ENCODE peak calls at places on chromosomes 1 and 21, in four cellular contexts. G, H, P and E are unnamed samples. For H3K4me1, the result is how much of the 10 kb centered on the place peaks cover.

GRCh38 chr1:167454929-167455785 is 63.2 kb downstream of the CD247 start:
- DNase-seq in G (no peak), H (peak), P (no peak), E (peak)

GRCh38 chr21:36641886-36642285 is 57.0 kb upstream of the SIM2 start:
- DNase-seq in P (no peak), H (no peak), G (no peak), E (no peak)

GRCh38 chr1:168739908-168740307 is 10.9 kb upstream of the DPT start:
- DNase-seq in P (no peak), H (no peak), G (no peak), E (no peak)

GRCh38 chr21:42313501-42313969 is 1.7 kb downstream of the TFF3 start:
- DNase-seq in G (no peak), H (peak), P (no peak), E (no peak)

GRCh38 chr1:221961532-221962292 is 219.8 kb upstream of the DUSP10 start:
- DNase-seq in G (no peak), P (no peak), H (peak), E (no peak)

GRCh38 chr1:223216074-223216473 is 73.0 kb upstream of the TLR5 start:
- DNase-seq in H (no peak), G (no peak), P (peak), E (no peak)

GRCh38 chr21:38859852-38860251 is 54.1 kb downstream of the ETS2 start:
- DNase-seq in P (peak), G (no peak), H (no peak), E (no peak)

GRCh38 chr1:227299238-227299637 is 19.1 kb downstream of the CDC42BPA start:
- DNase-seq in G (no peak), P (no peak), H (no peak), E (no peak)

GRCh38 chr1:101253976-101254660 is 17.3 kb downstream of the S1PR1 start:
- DNase-seq in G (no peak), P (no peak), H (no peak), E (no peak)

GRCh38 chr1:33381979-33382378 is 48.9 kb downstream of the PHC2 start:
- DNase-seq in P (no peak), H (no peak), G (no peak), E (no peak)

GRCh38 chr1:30008372-30008997 is 714.9 kb downstream of the MATN1 start:
- DNase-seq in H (no peak), P (peak), G (no peak), E (no peak)

GRCh38 chr1:208534979-208535378 is 290.8 kb upstream of the PLXNA2 start:
- DNase-seq in G (no peak), P (no peak), H (no peak), E (no peak)

GRCh38 chr1:221796700-221797099 is 54.8 kb upstream of the DUSP10 start:
- DNase-seq in H (no peak), P (no peak), G (no peak), E (no peak)

GRCh38 chr1:182742780-182743179 is 46.8 kb upstream of the NPL start:
- DNase-seq in H (no peak), P (peak), G (no peak), E (no peak)

GRCh38 chr1:115456441-115456961 is 118.5 kb upstream of the NGF start:
- DNase-seq in H (no peak), P (no peak), G (no peak), E (no peak)

GRCh38 chr1:189899686-189900495 is 577.8 kb downstream of the BRINP3 start:
- DNase-seq in H (no peak), P (no peak), G (no peak), E (no peak)

GRCh38 chr1:39159224-39160036 is 45.1 kb upstream of the MACF1 start:
- DNase-seq in H (no peak), G (no peak), P (no peak), E (no peak)

GRCh38 chr1:63902844-63903589 is 129.2 kb downstream of the ROR1 start:
- DNase-seq in P (no peak), H (no peak), G (no peak), E (no peak)

GRCh38 chr1:84103197-84103992 is 40.7 kb upstream of the PRKACB start:
- DNase-seq in P (no peak), H (peak), G (no peak), E (peak)

GRCh38 chr1:220189750-220190347 is 82.4 kb downstream of the RAB3GAP2 start:
- DNase-seq in G (no peak), H (no peak), P (no peak), E (no peak)

GRCh38 chr21:17829472-17829871 is 10.3 kb upstream of the C21orf91 start:
- DNase-seq in H (no peak), G (no peak), P (no peak), E (no peak)

GRCh38 chr1:100606438-100606837 is 68.5 kb downstream of the GPR88 start:
- DNase-seq in P (no peak), G (no peak), H (no peak), E (no peak)

GRCh38 chr1:59128784-59129227 is 168.1 kb upstream of the FGGY start:
- DNase-seq in H (peak), P (peak), G (no peak), E (no peak)

GRCh38 chr1:151815716-151816327 is 10.6 kb upstream of the LINGO4 start:
- DNase-seq in H (no peak), P (no peak), G (no peak), E (no peak)

GRCh38 chr1:89089962-89090361 is 25.0 kb upstream of the GBP1 start:
- DNase-seq in G (no peak), H (no peak), P (no peak), E (no peak)

GRCh38 chr1:202323731-202324130 is 18.0 kb downstream of the UBE2T start:
- DNase-seq in H (no peak), P (no peak), G (no peak), E (no peak)

GRCh38 chr1:172380441-172381244 is 39.8 kb upstream of the C1orf105 start:
- DNase-seq in H (no peak), P (no peak), G (no peak), E (no peak)

GRCh38 chr1:70754711-70755110 is 292.9 kb downstream of the PTGER3 start:
- DNase-seq in G (no peak), P (no peak), H (no peak), E (no peak)

GRCh38 chr1:169483500-169483966 is 2.2 kb downstream of the SLC19A2 start:
- DNase-seq in G (no peak), H (no peak), P (no peak), E (no peak)

GRCh38 chr1:12172042-12172851 is 5.5 kb downstream of the TNFRSF1B start:
- DNase-seq in P (no peak), H (no peak), G (no peak), E (no peak)

GRCh38 chr1:162003061-162003824 is 20.4 kb downstream of the OLFML2B start:
- DNase-seq in H (peak), P (no peak), G (no peak), E (no peak)

DNA sequence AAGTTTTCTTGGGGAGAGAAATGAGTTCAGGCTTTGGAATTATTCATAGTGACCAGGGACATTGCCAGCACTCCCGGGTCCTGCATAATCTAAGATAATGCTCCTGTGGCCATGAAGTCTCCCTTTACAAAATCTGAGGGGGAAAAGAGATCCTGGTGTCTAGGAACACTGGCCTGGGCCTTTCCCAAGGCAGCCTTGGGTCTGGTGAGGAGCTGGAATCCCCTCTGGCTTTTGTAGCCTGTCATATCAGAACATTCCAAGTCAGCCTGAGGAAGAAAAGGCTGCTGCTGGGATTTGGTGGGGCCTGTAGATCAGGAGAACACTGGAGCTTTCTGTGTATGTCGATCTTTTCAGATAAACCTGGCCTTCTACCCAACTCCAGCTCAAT is 1.6 kb upstream of the ARID1A start:
- DNase-seq in G (no peak), P (no peak), H (no peak), E (no peak)
- H3K4me1 ChIP-seq in G (under half), P (under half), H (under half), E (under half)

GRCh38 chr1:230271396-230272035 is 154.6 kb downstream of the PGBD5 start:
- DNase-seq in H (no peak), P (no peak), G (no peak), E (no peak)

GRCh38 chr1:230276401-230276800 is 149.7 kb downstream of the PGBD5 start:
- DNase-seq in G (no peak), H (no peak), P (no peak), E (no peak)

GRCh38 chr1:230272557-230272956 is 153.6 kb downstream of the PGBD5 start:
- DNase-seq in G (no peak), P (no peak), H (no peak), E (no peak)

GRCh38 chr1:230273141-230273710 is 152.9 kb downstream of the PGBD5 start:
- DNase-seq in H (no peak), P (no peak), G (no peak), E (no peak)

GRCh38 chr1:230274254-230274653 is 151.9 kb downstream of the PGBD5 start:
- DNase-seq in G (no peak), H (no peak), P (no peak), E (no peak)
- H3K4me1 ChIP-seq in G (under half), H (under half), P (under half), E (under half)

DNA sequence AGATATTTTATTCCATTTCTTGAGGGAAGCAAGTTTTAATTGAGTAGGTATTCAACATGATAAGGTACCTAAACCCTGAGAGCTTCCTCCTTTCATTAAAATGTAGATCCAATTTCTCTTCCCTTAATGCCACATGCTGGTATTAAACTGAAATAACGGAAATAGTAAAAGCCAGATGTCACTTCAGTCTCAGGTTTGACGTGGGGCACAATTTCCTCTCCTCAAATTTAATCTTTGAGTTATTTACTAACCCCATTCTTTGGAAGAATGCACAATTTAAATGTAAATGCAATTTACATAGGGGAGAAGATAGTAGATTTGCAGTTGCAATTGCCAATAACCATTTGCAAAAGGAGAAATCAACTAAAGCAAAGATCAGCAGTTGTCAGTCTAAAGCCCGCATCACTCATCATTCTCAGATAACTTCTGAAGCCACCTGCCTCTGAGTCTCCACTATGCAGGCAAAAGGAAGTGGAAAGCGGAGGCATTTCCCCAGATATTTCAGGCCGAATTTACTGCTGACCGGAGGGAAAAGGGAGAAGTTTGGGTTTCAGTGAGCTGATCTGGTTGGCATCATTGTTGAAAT is 2.1 kb upstream of the LEMD1 start:
- DNase-seq in H (no peak), P (no peak), G (no peak), E (no peak)
- H3K4me1 ChIP-seq in H (under half), P (under half), G (under half), E (under half)

GRCh38 chr1:16183765-16184556 is 28.1 kb upstream of the EPHA2 start:
- DNase-seq in H (no peak), P (no peak), G (no peak), E (no peak)

GRCh38 chr1:16183157-16183556 is 27.3 kb upstream of the EPHA2 start:
- DNase-seq in P (no peak), H (no peak), G (no peak), E (no peak)

GRCh38 chr1:16184557-16185303 is 27.7 kb downstream of the ARHGEF19 start:
- DNase-seq in H (no peak), G (no peak), P (no peak), E (no peak)

GRCh38 chr1:16180291-16180824 is 24.5 kb upstream of the EPHA2 start:
- DNase-seq in G (no peak), H (no peak), P (no peak), E (no peak)

DNA sequence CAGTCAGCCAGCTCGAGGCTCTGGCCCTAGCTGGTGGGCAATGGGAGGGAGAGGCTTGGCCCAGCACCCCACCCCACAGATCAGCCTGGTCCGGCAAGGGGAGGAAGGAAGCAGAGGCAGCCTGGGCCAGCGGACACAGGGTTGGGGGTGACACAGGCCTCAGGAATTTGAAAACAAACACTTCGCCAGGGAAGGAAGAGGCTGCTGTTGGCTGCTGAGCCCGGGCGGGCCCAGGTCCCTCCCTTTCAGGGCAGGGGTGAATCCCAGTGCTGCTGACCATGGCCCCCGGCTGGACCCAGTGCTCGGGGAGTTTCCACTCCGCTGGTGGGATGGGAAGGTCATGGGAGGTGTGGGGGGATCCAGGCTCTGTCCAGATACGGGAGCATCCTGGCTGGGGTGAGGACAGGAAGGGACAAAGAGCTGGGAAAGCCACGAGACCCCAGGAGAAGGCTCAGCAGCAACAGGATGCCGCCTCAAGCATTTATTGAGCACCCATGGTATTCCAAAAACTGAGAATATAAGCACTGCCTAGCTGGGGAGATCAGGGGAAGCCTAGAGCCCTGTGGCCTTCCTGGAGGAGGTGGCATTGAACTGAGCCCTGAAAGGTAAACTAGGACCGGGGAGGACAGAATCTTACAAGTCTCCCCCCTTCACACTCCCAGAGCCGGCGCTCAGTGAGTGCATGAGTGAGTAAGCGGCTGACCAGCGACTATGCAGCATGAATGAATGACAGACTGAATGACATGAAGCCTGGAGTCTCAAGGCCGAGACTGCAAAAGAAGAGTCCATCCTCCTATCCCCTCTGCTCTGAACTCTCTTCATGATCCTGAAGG is 26.2 kb upstream of the EPHA2 start:
- DNase-seq in H (peak), G (peak), P (peak), E (no peak)
- H3K4me1 ChIP-seq in H (under half), G (under half), P (half or more), E (under half)

GRCh38 chr1:164781980-164782379 is 223.0 kb downstream of the PBX1 start:
- DNase-seq in G (no peak), P (no peak), H (no peak), E (no peak)

GRCh38 chr1:164785841-164786534 is 227.0 kb downstream of the PBX1 start:
- DNase-seq in G (no peak), H (no peak), P (no peak), E (no peak)

GRCh38 chr1:164780863-164781262 is 221.9 kb downstream of the PBX1 start:
- DNase-seq in G (no peak), H (no peak), P (no peak), E (no peak)

GRCh38 chr1:164784960-164785359 is 226.0 kb downstream of the PBX1 start:
- DNase-seq in P (no peak), H (no peak), G (no peak), E (no peak)

DNA sequence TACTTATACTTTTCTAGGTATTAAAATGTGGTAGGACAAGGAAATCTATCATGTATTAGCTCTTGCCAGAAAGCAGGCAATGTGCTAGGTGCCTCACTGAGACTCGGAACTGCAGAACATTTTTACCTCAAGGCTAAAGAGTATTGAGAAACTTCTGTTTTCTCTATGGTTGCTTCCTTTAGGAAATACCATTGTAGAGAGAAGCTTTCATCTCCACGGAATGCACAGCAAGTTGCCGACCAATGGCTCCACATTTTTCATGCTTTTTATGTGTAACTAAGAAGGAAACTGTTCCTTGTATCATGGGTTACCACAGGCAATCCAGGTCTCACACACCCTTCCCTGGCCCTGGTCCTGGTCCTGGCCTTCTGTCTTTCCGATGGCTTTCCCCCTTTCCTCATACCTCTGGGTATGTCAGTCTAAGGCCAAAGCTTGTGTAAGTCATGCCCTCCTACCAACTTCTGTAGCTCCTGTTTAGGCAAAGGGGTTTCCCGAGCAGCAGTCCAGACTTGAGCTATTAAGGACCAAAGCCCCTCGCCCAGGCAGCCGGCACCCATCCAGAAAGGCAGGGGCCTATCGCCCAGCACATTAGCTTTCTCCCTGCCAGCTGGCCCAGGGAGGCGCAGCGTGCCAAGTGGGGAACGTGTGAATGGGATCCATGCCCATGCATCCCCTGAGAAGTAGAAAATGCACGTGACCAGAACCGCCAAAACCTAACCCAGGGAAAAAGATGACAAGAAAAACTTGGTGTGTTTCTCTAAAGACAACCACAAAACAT is 225.0 kb downstream of the PBX1 start:
- DNase-seq in G (no peak), H (no peak), P (no peak), E (no peak)
- H3K4me1 ChIP-seq in G (under half), H (under half), P (half or more), E (under half)

GRCh38 chr1:234977891-234978396 is 150.7 kb downstream of the TOMM20 start:
- DNase-seq in G (no peak), H (peak), P (no peak), E (peak)
- H3K4me1 ChIP-seq in G (under half), H (under half), P (half or more), E (under half)

GRCh38 chr1:2436876-2437275 is 24.5 kb upstream of the PEX10 start:
- DNase-seq in H (no peak), G (no peak), P (no peak), E (no peak)

GRCh38 chr1:2439369-2439768 is 27.0 kb upstream of the PEX10 start:
- DNase-seq in H (no peak), P (no peak), G (no peak), E (no peak)

GRCh38 chr1:2438038-2438437 is 25.7 kb upstream of the PEX10 start:
- DNase-seq in G (no peak), H (no peak), P (no peak), E (no peak)

GRCh38 chr1:2438641-2439040 is 26.3 kb upstream of the PEX10 start:
- DNase-seq in G (no peak), H (no peak), P (no peak), E (no peak)

GRCh38 chr1:2437617-2438016 is 25.3 kb upstream of the PEX10 start:
- DNase-seq in P (no peak), G (no peak), H (no peak), E (no peak)
- H3K4me1 ChIP-seq in P (under half), G (under half), H (under half), E (under half)